ENCODE peak calls at places on chromosome 13, in five cellular contexts. K is IMR-90, E is transverse colon, O is suprapubic skin, W is Peyer's patch. Q is an unnamed sample.

GRCh38 chr13:29897102-29897501 is 46.7 kb upstream of the UBL3 start:
- DNase-seq in K (no peak), E (no peak), O (no peak), W (no peak), Q (no peak)

GRCh38 chr13:46160474-46161066 is 21.4 kb downstream of the LCP1 start:
- DNase-seq in K (peak), E (no peak), O (no peak), W (no peak), Q (no peak)

GRCh38 chr13:39815345-39816111 is 160.1 kb downstream of the COG6 start:
- DNase-seq in K (no peak), E (no peak), O (no peak), W (no peak), Q (no peak)

GRCh38 chr13:19587635-19588300 is 26.4 kb upstream of the TPTE2 start:
- DNase-seq in K (peak), E (no peak), O (no peak), W (no peak), Q (peak)

GRCh38 chr13:47796816-47797215 is 204.3 kb downstream of the SUCLA2 start:
- DNase-seq in K (no peak), E (no peak), O (no peak), W (no peak), Q (no peak)

GRCh38 chr13:91313103-91313502 is 34.4 kb upstream of the MIR17HG start:
- DNase-seq in K (peak), E (no peak), O (no peak), W (no peak), Q (peak)

GRCh38 chr13:113784645-113785024 is 25.6 kb downstream of the TMEM255B start:
- DNase-seq in K (no peak), E (no peak), O (no peak), W (no peak), Q (no peak)

GRCh38 chr13:43608400-43609137 is 178.2 kb downstream of the ENOX1 start:
- DNase-seq in K (no peak), E (no peak), O (no peak), W (no peak), Q (no peak)

GRCh38 chr13:109668433-109669233 is 117.8 kb downstream of the IRS2 start:
- DNase-seq in K (no peak), E (no peak), O (no peak), W (no peak), Q (no peak)

GRCh38 chr13:25980255-25980654 is 71.6 kb downstream of the SHISA2 start:
- DNase-seq in K (peak), E (no peak), O (no peak), W (no peak), Q (no peak)

GRCh38 chr13:75390229-75390628 is 91.7 kb downstream of the TBC1D4 start:
- DNase-seq in K (no peak), E (no peak), O (no peak), W (no peak), Q (no peak)

GRCh38 chr13:80132741-80133601 is 208.0 kb downstream of the SPRY2 start:
- DNase-seq in K (peak), E (peak), O (peak), W (peak), Q (peak)

GRCh38 chr13:99406799-99407201 is 94.5 kb upstream of the TM9SF2 start:
- DNase-seq in K (no peak), E (no peak), O (peak), W (no peak), Q (peak)

GRCh38 chr13:73215807-73216206 is 157.0 kb downstream of the KLF5 start:
- DNase-seq in K (peak), E (peak), O (no peak), W (no peak), Q (no peak)

GRCh38 chr13:78659450-78660110 is 625 bp upstream of the OBI1 start:
- DNase-seq in K (peak), E (no peak), O (no peak), W (no peak), Q (no peak)

GRCh38 chr13:109096101-109096500 is 466.7 kb downstream of the MYO16 start:
- DNase-seq in K (no peak), E (no peak), O (no peak), W (no peak), Q (no peak)

GRCh38 chr13:41645313-41645712 is 188.0 kb downstream of the RGCC start:
- DNase-seq in K (peak), E (no peak), O (peak), W (no peak), Q (peak)

GRCh38 chr13:44912617-44913016 is 76.7 kb downstream of the NUFIP1 start:
- DNase-seq in K (no peak), E (no peak), O (no peak), W (no peak), Q (no peak)

GRCh38 chr13:52067237-52067636 is 42.7 kb downstream of the UTP14C start:
- DNase-seq in K (no peak), E (no peak), O (no peak), W (no peak), Q (peak)

GRCh38 chr13:112777637-112778406 is 88.0 kb downstream of the ATP11A start:
- DNase-seq in K (no peak), E (no peak), O (peak), W (no peak), Q (no peak)

GRCh38 chr13:74768521-74769090 is 634.4 kb upstream of the KLF12 start:
- DNase-seq in K (no peak), E (no peak), O (no peak), W (no peak), Q (no peak)

GRCh38 chr13:51734786-51735185 is 69.2 kb downstream of the DHRS12 start:
- DNase-seq in K (peak), E (no peak), O (no peak), W (no peak), Q (no peak)

GRCh38 chr13:49731766-49732165 is 40.5 kb upstream of the EBPL start:
- DNase-seq in K (peak), E (no peak), O (no peak), W (no peak), Q (no peak)

GRCh38 chr13:92510416-92510815 is 716.2 kb upstream of the GPC6 start:
- DNase-seq in K (peak), E (no peak), O (no peak), W (no peak), Q (no peak)

GRCh38 chr13:97141564-97142005 is 80.5 kb upstream of the MBNL2 start:
- DNase-seq in K (peak), E (peak), O (peak), W (peak), Q (peak)

GRCh38 chr13:74288361-74288911 is 154.2 kb upstream of the KLF12 start:
- DNase-seq in K (no peak), E (peak), O (no peak), W (peak), Q (no peak)

GRCh38 chr13:31067416-31068118 is 94.1 kb downstream of the HSPH1 start:
- DNase-seq in K (peak), E (no peak), O (no peak), W (no peak), Q (no peak)

GRCh38 chr13:23348270-23349126 is 85.0 kb downstream of the SACS start:
- DNase-seq in K (no peak), E (no peak), O (no peak), W (no peak), Q (no peak)

GRCh38 chr13:91482427-91482826 is 84.0 kb downstream of the GPC5 start:
- DNase-seq in K (no peak), E (no peak), O (no peak), W (no peak), Q (no peak)

GRCh38 chr13:76380436-76381065 is 505.7 kb downstream of the KCTD12 start:
- DNase-seq in K (peak), E (no peak), O (no peak), W (no peak), Q (no peak)

GRCh38 chr13:80145291-80145690 is 195.6 kb downstream of the SPRY2 start:
- DNase-seq in K (no peak), E (no peak), O (no peak), W (no peak), Q (peak)

GRCh38 chr13:32314968-32315254 is 252 bp downstream of the ZAR1L start:
- DNase-seq in K (peak), E (peak), O (no peak), W (no peak), Q (peak)

DNA sequence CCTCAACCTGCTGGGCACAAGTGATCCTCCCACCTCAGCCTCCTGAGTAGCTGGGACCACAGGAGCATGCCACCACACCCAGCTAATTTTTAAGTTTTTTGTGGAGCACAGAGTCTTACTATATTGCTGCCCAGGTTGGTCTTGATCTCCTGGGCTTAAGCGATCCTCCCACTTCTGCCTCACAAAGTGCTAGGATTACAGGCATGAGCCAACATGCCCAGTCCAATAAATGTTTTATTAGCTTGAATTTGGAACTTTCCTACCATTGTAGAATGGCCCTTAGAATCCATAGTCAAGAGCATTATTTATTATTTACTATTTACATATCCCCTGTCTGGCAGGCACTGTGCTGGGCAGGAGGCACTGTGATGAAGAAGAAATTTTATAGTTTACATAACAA is 39.6 kb upstream of the CLDN10 start:
- DNase-seq in K (no peak), E (no peak), O (no peak), W (no peak), Q (no peak)
- H3K27ac ChIP-seq in K (no peak), E (no peak), O (no peak), W (no peak), Q (no peak)

DNA sequence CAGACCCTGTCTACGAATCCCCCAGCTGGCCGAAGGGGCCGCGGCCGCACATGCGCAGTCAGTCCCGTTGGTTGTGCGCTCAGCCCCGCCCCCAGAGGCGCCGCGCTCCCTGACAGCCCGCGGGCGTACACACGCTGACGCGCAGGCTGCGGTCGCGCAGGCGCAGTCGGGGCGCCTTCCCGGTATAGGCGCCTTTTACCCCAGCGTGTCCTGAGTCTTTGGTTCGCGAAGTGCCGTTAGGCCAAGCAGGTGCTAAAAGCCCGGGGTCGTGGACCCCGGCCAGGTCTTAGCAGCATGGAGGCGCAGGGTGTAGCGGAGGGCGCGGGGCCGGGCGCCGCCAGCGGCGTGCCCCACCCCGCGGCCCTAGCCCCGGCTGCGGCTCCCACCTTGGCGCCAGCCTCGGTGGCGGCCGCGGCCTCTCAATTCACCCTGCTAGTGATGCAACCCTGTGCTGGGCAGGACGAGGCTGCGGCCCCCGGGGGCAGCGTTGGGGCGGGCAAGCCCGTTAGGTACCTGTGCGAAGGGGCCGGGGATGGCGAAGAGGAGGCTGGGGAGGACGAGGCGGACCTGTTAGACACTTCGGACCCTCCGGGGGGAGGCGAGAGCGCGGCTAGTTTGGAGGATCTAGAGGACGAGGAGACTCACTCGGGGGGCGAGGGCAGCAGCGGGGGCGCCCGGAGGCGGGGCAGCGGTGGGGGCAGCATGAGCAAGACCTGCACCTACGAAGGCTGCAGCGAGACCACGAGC is at the start of gene RFXAP:
- DNase-seq in K (peak), E (peak), O (peak), W (peak), Q (peak)
- TF ChIP-seq POLR2A in K (no peak), E (peak), O (no peak), W (peak), Q (no peak)

DNA sequence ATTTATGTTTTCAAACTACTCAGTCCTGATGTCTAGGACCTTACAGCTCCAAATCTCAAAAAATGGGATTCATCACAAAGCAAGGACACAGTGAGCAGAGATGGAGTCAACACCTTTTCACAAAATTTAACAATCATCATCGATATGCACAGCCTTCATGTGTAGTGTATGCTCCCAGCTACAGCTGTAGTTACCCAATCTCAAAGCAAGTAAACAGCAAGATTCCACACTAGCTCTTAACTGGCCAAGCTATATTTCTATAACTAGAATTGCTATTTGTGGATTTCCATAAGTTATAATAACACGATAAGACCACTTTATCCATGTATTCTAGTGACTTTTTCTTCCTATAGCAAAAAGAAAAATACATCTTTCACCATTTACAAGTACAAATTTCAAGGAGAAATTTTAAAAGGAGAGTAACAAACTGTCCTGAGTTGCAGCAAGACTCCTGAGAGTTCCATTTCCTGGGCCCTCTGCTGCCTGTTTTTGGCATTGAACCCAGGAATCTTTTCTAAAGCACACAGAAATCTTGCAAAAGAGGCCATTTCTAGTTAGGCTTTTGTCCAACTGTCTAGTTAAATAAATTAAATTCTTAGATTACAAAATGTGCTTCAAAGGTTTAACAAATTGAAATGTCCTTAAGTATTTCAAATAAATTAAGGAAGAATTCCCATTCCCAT is 460.6 kb downstream of the FGF14 start:
- DNase-seq in K (peak), E (no peak), O (no peak), W (no peak), Q (no peak)
- TF ChIP-seq CTCF in K (peak), E (no peak), O (no peak), W (no peak), Q (no peak)

GRCh38 chr13:111209613-111210012 is 94.5 kb downstream of the ARHGEF7 start:
- DNase-seq in K (no peak), E (no peak), O (no peak), W (no peak), Q (no peak)

GRCh38 chr13:111210945-111211469 is 95.9 kb downstream of the ARHGEF7 start:
- DNase-seq in K (no peak), E (no peak), O (no peak), W (no peak), Q (no peak)

GRCh38 chr13:111211789-111212516 is 96.8 kb downstream of the ARHGEF7 start:
- DNase-seq in K (peak), E (no peak), O (no peak), W (no peak), Q (no peak)

GRCh38 chr13:111210082-111210481 is 95.0 kb downstream of the ARHGEF7 start:
- DNase-seq in K (no peak), E (no peak), O (no peak), W (no peak), Q (no peak)

DNA sequence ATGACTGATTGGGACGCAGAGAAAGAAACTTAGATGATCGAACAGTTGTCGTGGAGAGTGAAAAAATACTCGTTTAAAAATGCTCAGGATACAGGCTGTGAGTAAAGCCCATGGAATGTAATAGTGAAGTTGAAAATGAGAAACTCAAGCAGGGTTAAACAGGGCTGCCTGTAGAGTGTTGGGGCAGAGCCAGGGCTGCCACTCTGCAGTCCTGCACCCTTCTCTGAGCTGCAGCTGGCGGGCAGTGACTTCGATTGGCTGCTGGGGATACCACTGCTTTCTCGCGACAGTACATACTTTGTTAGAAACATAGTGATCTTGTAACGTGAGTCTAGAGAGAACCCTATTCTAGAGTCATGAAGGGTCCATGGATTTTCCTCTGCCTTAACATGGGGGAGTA is 95.4 kb downstream of the ARHGEF7 start:
- DNase-seq in K (peak), E (no peak), O (no peak), W (no peak), Q (peak)
- H3K27ac ChIP-seq in K (peak), E (peak), O (no peak), W (peak), Q (no peak)

Q was measured in testis.